ENCODE peak calls at places on chromosomes 11 and 22, in six cellular contexts. V is CD8-positive, alpha-beta memory T cell; N is neural progenitor cell; T is psoas muscle; H is CD4-positive, CD25-positive, alpha-beta regulatory T cell; W is upper lobe of right lung. Z is an unnamed sample.

GRCh38 chr22:40703174-40703573 is 23.9 kb downstream of the MCHR1 start:
- DNase-seq in W (no peak), T (no peak), V (no peak), N (no peak), H (no peak), Z (no peak)

GRCh38 chr11:71444811-71445210 is 3.4 kb downstream of the DHCR7 start:
- DNase-seq in H (no peak), V (no peak), T (no peak), W (no peak), N (no peak), Z (no peak)

GRCh38 chr11:57646221-57646620 is 3.5 kb downstream of the YPEL4 start:
- DNase-seq in W (no peak), H (no peak), T (no peak), N (no peak), V (no peak), Z (peak; percentile 61)

GRCh38 chr22:31048570-31048969 is 32.5 kb upstream of the SMTN start:
- DNase-seq in W (no peak), N (no peak), V (no peak), H (peak; percentile 22), T (no peak), Z (no peak)

GRCh38 chr22:35400335-35400680 is 368 bp downstream of the MCM5 start:
- DNase-seq in V (peak; percentile 9), H (peak; percentile 58), W (no peak), T (no peak), N (peak; percentile 64), Z (no peak)

GRCh38 chr11:117690484-117691205 is 106.4 kb downstream of the DSCAML1 start:
- DNase-seq in N (no peak), H (no peak), T (no peak), V (no peak), W (no peak), Z (no peak)

GRCh38 chr11:288328-289144 is at the start of gene PGGHG:
- DNase-seq in N (peak; percentile 74), T (peak; percentile 79), H (no peak), W (peak; percentile 91), V (peak; percentile 67), Z (peak; percentile 87)

GRCh38 chr11:14789879-14790484 is 102.0 kb downstream of the CYP2R1 start:
- DNase-seq in T (no peak), N (no peak), H (peak; percentile 42), V (no peak), W (no peak), Z (no peak)

GRCh38 chr11:63502252-63502820 is 3.5 kb upstream of the LGALS12 start:
- DNase-seq in V (no peak), T (no peak), H (no peak), N (no peak), W (no peak), Z (no peak)

GRCh38 chr11:68002943-68003845 is 703 bp downstream of the UNC93B1 start:
- DNase-seq in T (no peak), H (peak; percentile 64), W (peak; percentile 88), V (peak; percentile 47), N (peak; percentile 62), Z (peak; percentile 67)

GRCh38 chr11:4983851-4984250 is 10.8 kb upstream of the OR51L1 start:
- DNase-seq in W (no peak), T (no peak), H (no peak), V (no peak), N (no peak), Z (no peak)

GRCh38 chr11:95816037-95816436 is 25.7 kb downstream of the CEP57 start:
- DNase-seq in V (no peak), T (no peak), H (no peak), N (no peak), W (no peak), Z (no peak)

GRCh38 chr11:112769170-112769569 is 192.1 kb upstream of the NCAM1 start:
- DNase-seq in W (no peak), T (peak; percentile 30), H (no peak), V (no peak), N (no peak), Z (no peak)

GRCh38 chr11:83508804-83509203 is 222.6 kb upstream of the CCDC90B start:
- DNase-seq in H (no peak), T (no peak), W (no peak), N (no peak), V (no peak), Z (no peak)

GRCh38 chr11:37500425-37500824 is 902.4 kb upstream of the RAG2 start:
- DNase-seq in N (peak; percentile 3), T (no peak), W (no peak), V (no peak), H (no peak), Z (no peak)

GRCh38 chr22:49437956-49438355 is 389.7 kb downstream of the BRD1 start:
- DNase-seq in V (no peak), T (no peak), W (no peak), N (no peak), H (no peak), Z (no peak)

GRCh38 chr11:33719587-33719986 is 16.6 kb downstream of the CD59 start:
- DNase-seq in T (no peak), H (no peak), V (no peak), W (no peak), N (no peak), Z (no peak)

GRCh38 chr11:33721984-33722383 is 14.2 kb downstream of the CD59 start:
- DNase-seq in H (no peak), V (no peak), T (peak; percentile 38), N (no peak), W (no peak), Z (no peak)

GRCh38 chr11:33722579-33723234 is 13.5 kb downstream of the CD59 start:
- DNase-seq in T (peak; percentile 62), V (no peak), W (no peak), H (peak; percentile 22), N (no peak), Z (peak; percentile 83)

GRCh38 chr11:33723238-33723881 is 12.9 kb downstream of the CD59 start:
- DNase-seq in H (no peak), W (no peak), V (no peak), N (no peak), T (no peak), Z (no peak)

DNA sequence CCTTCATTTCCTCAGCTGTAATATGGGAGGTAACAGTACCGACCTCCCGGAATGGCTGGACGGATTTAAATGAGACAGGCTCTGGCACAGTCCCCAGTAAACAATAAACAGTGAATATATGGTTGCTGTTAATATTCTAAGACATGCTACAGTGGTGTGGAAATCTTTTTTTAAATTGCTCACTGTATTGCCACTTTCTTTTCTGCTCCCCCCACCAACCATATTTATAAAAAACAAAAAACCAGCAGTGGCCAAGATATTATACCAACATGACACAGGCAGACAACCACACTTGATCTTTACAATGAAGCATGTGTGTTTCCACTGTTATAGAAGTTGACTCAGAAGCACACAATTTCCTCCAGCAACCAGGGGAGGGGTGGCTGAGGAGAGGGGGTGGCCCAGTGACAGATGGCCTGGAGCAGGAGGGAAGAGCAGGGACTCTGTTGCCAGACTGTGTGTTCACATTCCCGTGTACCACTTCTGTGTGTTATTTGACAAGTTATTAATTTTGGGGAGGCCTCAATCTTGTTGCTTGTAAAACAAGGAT is 14.9 kb downstream of the CD59 start:
- DNase-seq in V (no peak), H (no peak), N (no peak), T (peak; percentile 48), W (no peak), Z (no peak)
- H3K4me1 ChIP-seq in V (no peaks in the 10 kb centered on the region), H (no peaks in the 10 kb centered on the region), N (peaks cover 12% of the 10 kb centered on the region), T (peaks cover 98% of the 10 kb centered on the region), W (peaks cover 63% of the 10 kb centered on the region), Z (peaks cover 2% of the 10 kb centered on the region)

GRCh38 chr11:129192150-129192549 is at the start of gene ARHGAP32:
- DNase-seq in V (peak; percentile 10), N (no peak), T (no peak), W (no peak), H (peak; percentile 11), Z (no peak)
- H3K27ac ChIP-seq in V (no peak within 1 kb of the TSS), N (no peak within 1 kb of the TSS), T (no peak within 1 kb of the TSS), W (no peak within 1 kb of the TSS), H (no peak within 1 kb of the TSS), Z (no peak within 1 kb of the TSS)

DNA sequence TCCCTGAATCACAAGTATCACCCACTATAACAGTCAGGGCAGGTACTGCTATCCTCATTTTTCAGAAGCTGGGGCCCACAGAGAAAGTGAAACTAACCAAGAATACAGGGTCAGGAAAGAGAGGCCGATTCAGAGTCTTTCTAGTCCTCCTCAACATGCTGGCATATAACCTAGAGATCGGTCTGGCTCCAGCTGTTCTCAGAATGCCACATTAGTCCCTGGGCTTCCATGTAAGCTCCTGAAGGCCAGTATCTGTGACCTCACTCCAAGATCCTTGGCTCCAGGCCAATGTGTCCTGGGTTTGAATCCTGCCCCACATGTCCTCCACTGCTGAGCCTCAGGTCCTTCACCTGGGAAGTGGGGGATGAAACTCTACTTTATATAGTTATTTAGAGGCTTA is 50.4 kb downstream of the TENM4 start:
- DNase-seq in H (no peak), N (no peak), V (no peak), T (no peak), W (no peak), Z (no peak)
- H3K4me3 ChIP-seq in H (no peak overlapping the region), N (no peak overlapping the region), V (no peak overlapping the region), T (no peak overlapping the region), W (no peak overlapping the region), Z (no peak overlapping the region)

GRCh38 chr11:1305558-1306056 is 3.8 kb downstream of the TOLLIP start:
- DNase-seq in V (no peak), N (no peak), T (no peak), W (no peak), H (no peak), Z (no peak)
- H3K4me1 ChIP-seq in V (peaks cover 29% of the 10 kb centered on the region), N (peaks cover 9% of the 10 kb centered on the region), T (peaks cover 61% of the 10 kb centered on the region), W (peaks cover 67% of the 10 kb centered on the region), H (peaks cover 29% of the 10 kb centered on the region), Z (no peaks in the 10 kb centered on the region)

DNA sequence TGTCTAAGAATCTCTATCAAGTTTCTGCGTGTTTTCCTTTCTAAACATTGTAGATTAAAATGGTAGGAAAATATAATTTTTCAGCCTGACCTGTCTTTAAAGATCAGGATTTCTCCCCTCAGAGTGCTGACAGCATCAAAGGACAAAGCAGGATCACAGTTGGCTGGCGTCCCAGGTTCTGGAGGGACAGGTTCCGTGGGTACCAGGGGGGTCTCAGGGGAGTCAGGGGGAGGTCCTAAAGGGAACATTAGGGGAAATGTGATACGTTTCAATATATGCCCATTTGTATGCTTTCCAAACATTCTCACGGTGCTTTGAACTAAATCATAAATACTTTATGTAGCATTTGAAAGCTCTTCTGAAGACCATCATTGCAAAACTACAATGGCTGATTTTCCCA is 3.4 kb downstream of the MMP3 start:
- DNase-seq in W (no peak), N (no peak), T (no peak), V (no peak), H (no peak), Z (no peak)
- H3K27ac ChIP-seq in W (no peak overlapping the region), N (no peak overlapping the region), T (no peak overlapping the region), V (no peak overlapping the region), H (no peak overlapping the region), Z (no peak overlapping the region)

DNA sequence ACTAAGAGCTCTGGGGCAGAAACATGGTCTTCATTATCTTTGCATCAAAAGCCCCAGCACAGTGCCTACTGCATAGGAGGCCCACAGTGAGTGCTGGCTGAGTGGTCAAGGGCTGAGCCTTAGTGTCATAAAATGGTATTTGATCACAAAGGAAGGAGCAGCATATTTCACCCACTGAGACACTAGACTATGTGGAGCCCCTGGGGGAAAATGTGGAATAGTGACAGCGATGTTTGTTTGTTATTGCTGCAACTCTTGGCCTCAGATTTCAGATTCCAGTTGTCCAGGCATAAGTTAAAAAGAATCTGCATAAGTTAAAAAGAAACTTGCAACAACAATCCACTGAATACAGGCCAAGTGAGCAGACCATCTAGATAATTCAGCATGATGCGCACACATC is 7.0 kb downstream of the KIRREL3 start:
- DNase-seq in W (no peak), V (no peak), H (no peak), N (no peak), T (no peak), Z (no peak)
- H3K4me3 ChIP-seq in W (no peak overlapping the region), V (no peak overlapping the region), H (no peak overlapping the region), N (no peak overlapping the region), T (no peak overlapping the region), Z (no peak overlapping the region)